ENCODE peak calls at places on chromosomes 6 and 20, in six cellular contexts. One of them, this sample, is unnamed.
A peak's percentile ranks its signal among the peaks of the same experiment; 100 is the strongest.

GRCh38 chr6:132868057-132868456 is 53.7 kb downstream of the RPS12 start:
- DNase-seq in IMR-90: no peak
- DNase-seq in mesenchymal stem cell: no peak
- DNase-seq in neuronal stem cell: no peak
- DNase-seq in H1: no peak
- DNase-seq in trophoblast cell: no peak
- DNase-seq in this sample: no peak

GRCh38 chr6:100881707-100882040 is 545 bp upstream of the ASCC3 start:
- DNase-seq in H1: no peak
- DNase-seq in trophoblast cell: no peak
- DNase-seq in neuronal stem cell: no peak
- DNase-seq in IMR-90: peak; percentile 8
- DNase-seq in mesenchymal stem cell: peak; percentile 37
- DNase-seq in this sample: no peak

GRCh38 chr20:38853759-38854158 is 48.3 kb downstream of the PPP1R16B start:
- DNase-seq in trophoblast cell: no peak
- DNase-seq in H1: no peak
- DNase-seq in IMR-90: no peak
- DNase-seq in neuronal stem cell: no peak
- DNase-seq in mesenchymal stem cell: no peak
- DNase-seq in this sample: no peak

GRCh38 chr20:53389516-53389915 is 204.1 kb downstream of the ZNF217 start:
- DNase-seq in trophoblast cell: peak; percentile 96
- DNase-seq in neuronal stem cell: no peak
- DNase-seq in mesenchymal stem cell: no peak
- DNase-seq in H1: no peak
- DNase-seq in IMR-90: no peak
- DNase-seq in this sample: no peak

GRCh38 chr6:27836783-27837635 is 75.2 kb downstream of the OR2B2 start:
- DNase-seq in trophoblast cell: peak; percentile 50
- DNase-seq in IMR-90: peak; percentile 87
- DNase-seq in neuronal stem cell: no peak
- DNase-seq in mesenchymal stem cell: peak; percentile 94
- DNase-seq in H1: peak; percentile 56
- DNase-seq in this sample: peak; percentile 96

GRCh38 chr6:149967591-149967990 is 3.8 kb downstream of the ULBP1 start:
- DNase-seq in IMR-90: no peak
- DNase-seq in H1: no peak
- DNase-seq in neuronal stem cell: no peak
- DNase-seq in mesenchymal stem cell: no peak
- DNase-seq in trophoblast cell: no peak
- DNase-seq in this sample: no peak

GRCh38 chr6:36099872-36100483 is 30.3 kb upstream of the MAPK13 start:
- DNase-seq in trophoblast cell: no peak
- DNase-seq in mesenchymal stem cell: no peak
- DNase-seq in neuronal stem cell: no peak
- DNase-seq in IMR-90: no peak
- DNase-seq in H1: no peak
- DNase-seq in this sample: no peak

GRCh38 chr6:28858963-28859362 is 64.8 kb downstream of the TRIM27 start:
- DNase-seq in mesenchymal stem cell: no peak
- DNase-seq in trophoblast cell: no peak
- DNase-seq in H1: no peak
- DNase-seq in IMR-90: no peak
- DNase-seq in neuronal stem cell: no peak
- DNase-seq in this sample: no peak

GRCh38 chr20:50691585-50692552 is 527 bp upstream of the RIPOR3 start:
- DNase-seq in trophoblast cell: no peak
- DNase-seq in neuronal stem cell: peak; percentile 35
- DNase-seq in H1: no peak
- DNase-seq in IMR-90: peak; percentile 69
- DNase-seq in mesenchymal stem cell: peak; percentile 86
- DNase-seq in this sample: peak; percentile 29

GRCh38 chr6:2042951-2043648 is 202.3 kb downstream of the GMDS start:
- DNase-seq in neuronal stem cell: no peak
- DNase-seq in IMR-90: no peak
- DNase-seq in mesenchymal stem cell: no peak
- DNase-seq in trophoblast cell: no peak
- DNase-seq in H1: no peak
- DNase-seq in this sample: peak; percentile 3

GRCh38 chr6:37365791-37366190 is 12.0 kb downstream of the RNF8 start:
- DNase-seq in H1: no peak
- DNase-seq in IMR-90: peak; percentile 35
- DNase-seq in trophoblast cell: no peak
- DNase-seq in mesenchymal stem cell: peak; percentile 24
- DNase-seq in neuronal stem cell: no peak
- DNase-seq in this sample: no peak

GRCh38 chr20:23293689-23294088 is 56.9 kb upstream of the NXT1 start:
- DNase-seq in neuronal stem cell: no peak
- DNase-seq in IMR-90: no peak
- DNase-seq in H1: no peak
- DNase-seq in mesenchymal stem cell: peak; percentile 47
- DNase-seq in trophoblast cell: no peak
- DNase-seq in this sample: no peak

GRCh38 chr6:30542915-30543314 is 13.4 kb downstream of the GNL1 start:
- DNase-seq in H1: no peak
- DNase-seq in IMR-90: peak; percentile 63
- DNase-seq in mesenchymal stem cell: peak; percentile 53
- DNase-seq in neuronal stem cell: no peak
- DNase-seq in trophoblast cell: no peak
- DNase-seq in this sample: no peak

GRCh38 chr6:154852700-154853099 is 119.5 kb downstream of the SCAF8 start:
- DNase-seq in H1: no peak
- DNase-seq in neuronal stem cell: no peak
- DNase-seq in trophoblast cell: no peak
- DNase-seq in IMR-90: peak; percentile 84
- DNase-seq in mesenchymal stem cell: peak; percentile 58
- DNase-seq in this sample: no peak

GRCh38 chr6:158649289-158650143 is at the start of gene SYTL3:
- DNase-seq in IMR-90: peak; percentile 82
- DNase-seq in trophoblast cell: no peak
- DNase-seq in H1: no peak
- DNase-seq in neuronal stem cell: no peak
- DNase-seq in mesenchymal stem cell: peak; percentile 75
- DNase-seq in this sample: no peak

GRCh38 chr20:45067558-45067957 is 33.4 kb downstream of the KCNS1 start:
- DNase-seq in neuronal stem cell: no peak
- DNase-seq in trophoblast cell: peak; percentile 63
- DNase-seq in IMR-90: no peak
- DNase-seq in mesenchymal stem cell: peak; percentile 17
- DNase-seq in H1: no peak
- DNase-seq in this sample: no peak

GRCh38 chr6:73739097-73739496 is 43.1 kb downstream of the CD109 start:
- DNase-seq in H1: no peak
- DNase-seq in neuronal stem cell: peak; percentile 75
- DNase-seq in IMR-90: peak; percentile 78
- DNase-seq in mesenchymal stem cell: peak; percentile 80
- DNase-seq in trophoblast cell: peak; percentile 17
- DNase-seq in this sample: peak; percentile 71

GRCh38 chr6:104541411-104541810 is 318.3 kb downstream of the HACE1 start:
- DNase-seq in H1: no peak
- DNase-seq in mesenchymal stem cell: no peak
- DNase-seq in trophoblast cell: no peak
- DNase-seq in IMR-90: no peak
- DNase-seq in neuronal stem cell: no peak
- DNase-seq in this sample: no peak

GRCh38 chr6:159098636-159099106 is 53.9 kb upstream of the TAGAP start:
- DNase-seq in H1: no peak
- DNase-seq in trophoblast cell: peak; percentile 77
- DNase-seq in IMR-90: no peak
- DNase-seq in neuronal stem cell: no peak
- DNase-seq in mesenchymal stem cell: no peak
- DNase-seq in this sample: no peak

GRCh38 chr6:94464018-94464510 is 1044.7 kb upstream of the EPHA7 start:
- DNase-seq in IMR-90: no peak
- DNase-seq in neuronal stem cell: no peak
- DNase-seq in H1: no peak
- DNase-seq in mesenchymal stem cell: no peak
- DNase-seq in trophoblast cell: no peak
- DNase-seq in this sample: no peak
- H2BK5ac ChIP-seq in IMR-90: no peak overlapping the region
- H2BK5ac ChIP-seq in neuronal stem cell: no peak overlapping the region
- H2BK5ac ChIP-seq in H1: no peak overlapping the region
- H2BK5ac ChIP-seq in mesenchymal stem cell: no peak overlapping the region
- H2BK5ac ChIP-seq in trophoblast cell: no peak overlapping the region
- H2BK5ac ChIP-seq in this sample: no peak overlapping the region

GRCh38 chr6:164889980-164890379 is 419.4 kb downstream of the C6orf118 start:
- DNase-seq in neuronal stem cell: no peak
- DNase-seq in H1: no peak
- DNase-seq in IMR-90: no peak
- DNase-seq in mesenchymal stem cell: no peak
- DNase-seq in trophoblast cell: no peak
- DNase-seq in this sample: no peak
- H3K4me3 ChIP-seq in neuronal stem cell: no peak overlapping the region
- H3K4me3 ChIP-seq in H1: no peak overlapping the region
- H3K4me3 ChIP-seq in IMR-90: no peak overlapping the region
- H3K4me3 ChIP-seq in mesenchymal stem cell: no peak overlapping the region
- H3K4me3 ChIP-seq in trophoblast cell: no peak overlapping the region
- H3K4me3 ChIP-seq in this sample: no peak overlapping the region

DNA sequence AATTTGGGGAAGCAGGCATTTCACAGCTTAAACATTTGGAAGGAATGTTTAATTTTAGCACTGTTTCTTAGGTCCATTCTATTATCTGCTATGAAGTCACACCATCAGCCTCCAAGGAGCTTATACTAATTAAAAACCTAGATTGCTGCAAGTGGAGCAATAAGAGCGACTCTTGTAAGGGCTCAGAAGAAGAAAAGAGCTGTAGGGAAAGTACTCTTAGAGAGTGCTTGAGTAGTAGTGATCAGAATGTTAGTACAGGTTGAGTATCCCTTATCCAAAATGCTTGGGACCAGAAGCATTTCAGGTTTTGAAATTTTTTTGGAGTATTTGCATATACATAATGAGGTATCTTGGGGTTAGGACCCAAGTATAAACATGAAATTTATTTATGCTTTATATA is 285.3 kb downstream of the UBE3D start:
- DNase-seq in IMR-90: no peak
- DNase-seq in neuronal stem cell: no peak
- DNase-seq in mesenchymal stem cell: no peak
- DNase-seq in trophoblast cell: no peak
- DNase-seq in H1: no peak
- DNase-seq in this sample: no peak
- H2BK5ac ChIP-seq in IMR-90: no peak overlapping the region
- H2BK5ac ChIP-seq in neuronal stem cell: no peak overlapping the region
- H2BK5ac ChIP-seq in mesenchymal stem cell: no peak overlapping the region
- H2BK5ac ChIP-seq in trophoblast cell: no peak overlapping the region
- H2BK5ac ChIP-seq in H1: no peak overlapping the region
- H2BK5ac ChIP-seq in this sample: no peak overlapping the region

DNA sequence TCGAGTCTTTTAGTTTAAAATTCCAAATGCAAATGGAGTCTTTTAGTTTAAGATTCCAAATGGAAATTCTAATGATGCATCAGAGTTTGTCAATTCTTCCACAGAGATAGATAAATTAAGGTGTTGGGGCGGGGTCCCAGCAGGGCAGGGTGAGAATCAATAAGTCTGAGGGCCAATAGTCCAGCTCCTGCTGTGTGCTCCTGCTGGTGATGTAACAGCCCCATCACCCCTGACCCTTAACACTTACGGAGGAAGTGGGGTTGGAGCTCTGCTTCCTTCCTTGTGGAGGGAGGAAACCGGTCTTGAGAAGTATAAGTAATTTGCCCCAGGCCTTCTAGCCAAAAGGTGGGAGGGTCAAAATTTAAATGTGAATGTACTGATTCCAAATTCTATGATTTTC is 17.3 kb downstream of the ZBTB2 start:
- DNase-seq in neuronal stem cell: no peak
- DNase-seq in trophoblast cell: no peak
- DNase-seq in IMR-90: no peak
- DNase-seq in H1: peak; percentile 45
- DNase-seq in mesenchymal stem cell: peak; percentile 67
- DNase-seq in this sample: peak; percentile 80
- H3K4me3 ChIP-seq in neuronal stem cell: no peak overlapping the region
- H3K4me3 ChIP-seq in trophoblast cell: no peak overlapping the region
- H3K4me3 ChIP-seq in IMR-90: no peak overlapping the region
- H3K4me3 ChIP-seq in H1: no peak overlapping the region
- H3K4me3 ChIP-seq in mesenchymal stem cell: no peak overlapping the region
- H3K4me3 ChIP-seq in this sample: no peak overlapping the region

GRCh38 chr6:152428126-152428525 is 209.0 kb downstream of the SYNE1 start:
- DNase-seq in H1: no peak
- DNase-seq in IMR-90: peak; percentile 1
- DNase-seq in trophoblast cell: no peak
- DNase-seq in mesenchymal stem cell: no peak
- DNase-seq in neuronal stem cell: no peak
- DNase-seq in this sample: peak; percentile 26

GRCh38 chr6:152423216-152424103 is 213.7 kb downstream of the SYNE1 start:
- DNase-seq in trophoblast cell: no peak
- DNase-seq in neuronal stem cell: no peak
- DNase-seq in IMR-90: no peak
- DNase-seq in mesenchymal stem cell: no peak
- DNase-seq in H1: no peak
- DNase-seq in this sample: no peak

GRCh38 chr6:152420696-152421095 is 216.5 kb downstream of the SYNE1 start:
- DNase-seq in neuronal stem cell: no peak
- DNase-seq in IMR-90: no peak
- DNase-seq in mesenchymal stem cell: no peak
- DNase-seq in trophoblast cell: no peak
- DNase-seq in H1: no peak
- DNase-seq in this sample: no peak

DNA sequence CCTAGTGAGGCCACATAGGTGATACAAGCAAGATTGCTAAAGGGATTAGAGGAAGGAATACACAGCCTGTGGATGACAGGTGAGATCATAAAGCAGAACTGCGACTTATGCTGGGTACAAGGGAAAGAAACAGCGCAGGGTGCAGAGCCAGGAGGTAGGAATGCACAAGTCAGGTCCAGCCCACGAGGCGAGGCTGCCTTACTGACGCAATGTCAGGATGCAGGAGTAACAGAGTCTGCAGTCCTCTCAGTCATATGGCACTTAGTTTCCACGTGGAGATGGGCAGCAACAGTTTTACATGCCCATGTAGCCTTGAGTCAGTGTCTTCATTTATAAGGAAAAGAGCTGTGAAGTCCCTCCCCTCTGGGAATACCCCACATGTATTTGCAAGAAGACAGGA is 210.9 kb downstream of the SYNE1 start:
- DNase-seq in trophoblast cell: peak; percentile 28
- DNase-seq in mesenchymal stem cell: no peak
- DNase-seq in IMR-90: no peak
- DNase-seq in neuronal stem cell: no peak
- DNase-seq in H1: no peak
- DNase-seq in this sample: no peak
- H2BK5ac ChIP-seq in trophoblast cell: no peak overlapping the region
- H2BK5ac ChIP-seq in mesenchymal stem cell: no peak overlapping the region
- H2BK5ac ChIP-seq in IMR-90: no peak overlapping the region
- H2BK5ac ChIP-seq in neuronal stem cell: no peak overlapping the region
- H2BK5ac ChIP-seq in H1: no peak overlapping the region
- H2BK5ac ChIP-seq in this sample: no peak overlapping the region

This sample was measured in mesendoderm.